ENCODE peak calls at places on chromosomes 7 and 10, in five cellular contexts. One of them, this sample, is unnamed.

GRCh38 chr10:96267234-96267705 is 4.1 kb downstream of the BLNK start:
- DNase-seq in astrocyte of the cerebellum: no peak
- DNase-seq in GM10248: no peak
- DNase-seq in right lobe of liver: no peak
- DNase-seq in colonic mucosa: peak
- DNase-seq in this sample: no peak

GRCh38 chr7:22205631-22206030 is 151.3 kb downstream of the RAPGEF5 start:
- DNase-seq in GM10248: no peak
- DNase-seq in astrocyte of the cerebellum: no peak
- DNase-seq in colonic mucosa: no peak
- DNase-seq in right lobe of liver: no peak
- DNase-seq in this sample: no peak

GRCh38 chr10:103792547-103792946 is 62.8 kb downstream of the SH3PXD2A start:
- DNase-seq in right lobe of liver: peak
- DNase-seq in GM10248: no peak
- DNase-seq in astrocyte of the cerebellum: no peak
- DNase-seq in colonic mucosa: no peak
- DNase-seq in this sample: no peak

GRCh38 chr7:151665363-151665762 is 145.7 kb upstream of the RHEB start:
- DNase-seq in colonic mucosa: no peak
- DNase-seq in right lobe of liver: no peak
- DNase-seq in astrocyte of the cerebellum: peak
- DNase-seq in GM10248: no peak
- DNase-seq in this sample: peak

GRCh38 chr7:136513744-136514143 is 354.7 kb upstream of the CHRM2 start:
- DNase-seq in GM10248: no peak
- DNase-seq in colonic mucosa: no peak
- DNase-seq in right lobe of liver: no peak
- DNase-seq in astrocyte of the cerebellum: no peak
- DNase-seq in this sample: no peak

GRCh38 chr7:19143930-19144574 is 1.2 kb downstream of the FERD3L start:
- DNase-seq in GM10248: no peak
- DNase-seq in right lobe of liver: no peak
- DNase-seq in colonic mucosa: no peak
- DNase-seq in astrocyte of the cerebellum: no peak
- DNase-seq in this sample: no peak

GRCh38 chr7:39186131-39186530 is 208.4 kb downstream of the POU6F2 start:
- DNase-seq in right lobe of liver: no peak
- DNase-seq in astrocyte of the cerebellum: no peak
- DNase-seq in colonic mucosa: no peak
- DNase-seq in GM10248: no peak
- DNase-seq in this sample: no peak

GRCh38 chr10:97948822-97949221 is 81.6 kb downstream of the CRTAC1 start:
- DNase-seq in GM10248: no peak
- DNase-seq in right lobe of liver: no peak
- DNase-seq in astrocyte of the cerebellum: no peak
- DNase-seq in colonic mucosa: no peak
- DNase-seq in this sample: no peak

GRCh38 chr10:16440396-16441105 is 3.7 kb downstream of the PTER start:
- DNase-seq in colonic mucosa: peak
- DNase-seq in GM10248: no peak
- DNase-seq in astrocyte of the cerebellum: no peak
- DNase-seq in right lobe of liver: no peak
- DNase-seq in this sample: no peak

GRCh38 chr10:50594012-50594411 is 29.7 kb downstream of the SGMS1 start:
- DNase-seq in GM10248: no peak
- DNase-seq in astrocyte of the cerebellum: peak
- DNase-seq in right lobe of liver: no peak
- DNase-seq in colonic mucosa: no peak
- DNase-seq in this sample: peak

GRCh38 chr10:24908793-24909423 is 43.5 kb downstream of the PRTFDC1 start:
- DNase-seq in GM10248: no peak
- DNase-seq in astrocyte of the cerebellum: no peak
- DNase-seq in right lobe of liver: no peak
- DNase-seq in colonic mucosa: no peak
- DNase-seq in this sample: peak

GRCh38 chr10:717458-717857 is 28.0 kb upstream of the DIP2C start:
- DNase-seq in astrocyte of the cerebellum: no peak
- DNase-seq in GM10248: no peak
- DNase-seq in colonic mucosa: no peak
- DNase-seq in right lobe of liver: no peak
- DNase-seq in this sample: no peak

GRCh38 chr10:79608505-79609375 is 2.0 kb upstream of the SFTPA1 start:
- DNase-seq in colonic mucosa: peak
- DNase-seq in GM10248: peak
- DNase-seq in astrocyte of the cerebellum: no peak
- DNase-seq in right lobe of liver: no peak
- DNase-seq in this sample: no peak

GRCh38 chr7:133570321-133570720 is 317.4 kb downstream of the EXOC4 start:
- DNase-seq in astrocyte of the cerebellum: no peak
- DNase-seq in GM10248: no peak
- DNase-seq in right lobe of liver: no peak
- DNase-seq in colonic mucosa: no peak
- DNase-seq in this sample: no peak

GRCh38 chr7:134427896-134428295 is 31.0 kb downstream of the AKR1B1 start:
- DNase-seq in astrocyte of the cerebellum: peak
- DNase-seq in colonic mucosa: no peak
- DNase-seq in GM10248: no peak
- DNase-seq in right lobe of liver: no peak
- DNase-seq in this sample: peak

GRCh38 chr7:31003721-31004120 is 40.0 kb downstream of the GHRHR start:
- DNase-seq in right lobe of liver: no peak
- DNase-seq in GM10248: no peak
- DNase-seq in astrocyte of the cerebellum: no peak
- DNase-seq in colonic mucosa: no peak
- DNase-seq in this sample: no peak

GRCh38 chr7:116511552-116512523 is 12.3 kb downstream of the CAV2 start:
- DNase-seq in right lobe of liver: no peak
- DNase-seq in GM10248: peak
- DNase-seq in colonic mucosa: peak
- DNase-seq in astrocyte of the cerebellum: no peak
- DNase-seq in this sample: no peak

GRCh38 chr7:131145026-131145425 is 182.7 kb upstream of the MKLN1 start:
- DNase-seq in GM10248: no peak
- DNase-seq in astrocyte of the cerebellum: no peak
- DNase-seq in right lobe of liver: no peak
- DNase-seq in colonic mucosa: no peak
- DNase-seq in this sample: no peak

GRCh38 chr10:130411496-130412070 is 275.4 kb downstream of the GLRX3 start:
- DNase-seq in colonic mucosa: no peak
- DNase-seq in astrocyte of the cerebellum: no peak
- DNase-seq in GM10248: no peak
- DNase-seq in right lobe of liver: no peak
- DNase-seq in this sample: no peak

GRCh38 chr7:123665157-123665556 is 9.5 kb downstream of the LMOD2 start:
- DNase-seq in GM10248: no peak
- DNase-seq in colonic mucosa: no peak
- DNase-seq in right lobe of liver: no peak
- DNase-seq in astrocyte of the cerebellum: no peak
- DNase-seq in this sample: no peak

GRCh38 chr10:49237985-49238384 is 49.8 kb upstream of the TMEM273 start:
- DNase-seq in colonic mucosa: no peak
- DNase-seq in astrocyte of the cerebellum: no peak
- DNase-seq in GM10248: no peak
- DNase-seq in right lobe of liver: no peak
- DNase-seq in this sample: no peak

GRCh38 chr7:35752727-35753126 is 48.1 kb upstream of the SEPTIN7 start:
- DNase-seq in astrocyte of the cerebellum: no peak
- DNase-seq in right lobe of liver: no peak
- DNase-seq in GM10248: no peak
- DNase-seq in colonic mucosa: no peak
- DNase-seq in this sample: no peak

GRCh38 chr10:11553773-11554381 is 57.6 kb downstream of the USP6NL start:
- DNase-seq in colonic mucosa: no peak
- DNase-seq in GM10248: peak
- DNase-seq in astrocyte of the cerebellum: no peak
- DNase-seq in right lobe of liver: no peak
- DNase-seq in this sample: no peak

GRCh38 chr10:128557149-128557548 is 430.9 kb upstream of the MKI67 start:
- DNase-seq in astrocyte of the cerebellum: no peak
- DNase-seq in right lobe of liver: no peak
- DNase-seq in colonic mucosa: no peak
- DNase-seq in GM10248: no peak
- DNase-seq in this sample: no peak
- TF ChIP-seq CTCF in astrocyte of the cerebellum: no peak
- TF ChIP-seq CTCF in right lobe of liver: no peak
- TF ChIP-seq CTCF in colonic mucosa: no peak
- TF ChIP-seq CTCF in GM10248: no peak
- TF ChIP-seq CTCF in this sample: no peak

DNA sequence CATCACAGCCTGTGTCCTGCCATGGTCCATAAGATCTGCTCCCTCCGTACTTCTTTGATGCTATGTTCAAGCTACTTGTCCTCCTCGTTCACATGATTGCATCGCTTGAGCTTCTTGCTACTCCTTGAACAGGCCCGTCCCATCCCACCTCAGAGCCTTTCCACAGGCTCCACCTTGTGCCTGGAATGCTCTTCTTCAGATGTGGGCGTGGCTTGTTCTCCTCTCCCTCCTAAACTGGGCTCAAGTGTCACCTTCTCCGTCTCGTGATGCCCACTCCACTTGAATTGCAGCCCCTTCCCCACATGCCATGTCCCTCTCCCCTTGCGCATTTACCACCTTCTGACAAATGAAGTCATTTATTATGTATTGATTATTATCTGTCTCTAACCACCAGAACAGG is 124.5 kb downstream of the PLPP4 start:
- DNase-seq in right lobe of liver: no peak
- DNase-seq in astrocyte of the cerebellum: no peak
- DNase-seq in colonic mucosa: no peak
- DNase-seq in GM10248: no peak
- DNase-seq in this sample: no peak
- TF ChIP-seq CTCF in right lobe of liver: no peak
- TF ChIP-seq CTCF in astrocyte of the cerebellum: no peak
- TF ChIP-seq CTCF in colonic mucosa: no peak
- TF ChIP-seq CTCF in GM10248: no peak
- TF ChIP-seq CTCF in this sample: no peak

DNA sequence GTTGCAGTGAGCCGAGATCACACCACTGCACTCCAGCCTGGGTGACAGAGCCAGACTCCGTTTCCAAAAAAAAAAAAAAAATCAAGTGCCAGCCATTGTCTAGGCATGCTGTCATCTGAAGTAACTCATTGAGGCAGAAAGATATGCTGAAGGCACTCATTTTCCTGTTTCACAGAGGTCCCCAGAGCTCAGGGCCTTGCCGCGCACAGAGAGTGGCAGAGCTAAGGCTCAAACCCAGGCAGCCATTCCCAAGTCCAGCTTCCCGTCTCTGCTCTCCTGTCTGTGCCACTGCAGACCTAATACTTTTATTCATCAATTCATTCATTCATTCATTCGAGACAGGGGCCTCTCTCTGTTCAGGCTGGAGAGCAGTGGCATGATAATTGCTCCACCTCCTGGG is 3.5 kb downstream of the GRIFIN start:
- DNase-seq in GM10248: no peak
- DNase-seq in right lobe of liver: no peak
- DNase-seq in colonic mucosa: no peak
- DNase-seq in astrocyte of the cerebellum: no peak
- DNase-seq in this sample: no peak
- TF ChIP-seq CTCF in GM10248: no peak
- TF ChIP-seq CTCF in right lobe of liver: no peak
- TF ChIP-seq CTCF in colonic mucosa: no peak
- TF ChIP-seq CTCF in astrocyte of the cerebellum: no peak
- TF ChIP-seq CTCF in this sample: no peak

GRCh38 chr10:5448333-5449048 is 36.1 kb downstream of the NET1 start:
- DNase-seq in right lobe of liver: no peak
- DNase-seq in colonic mucosa: no peak
- DNase-seq in GM10248: no peak
- DNase-seq in astrocyte of the cerebellum: no peak
- DNase-seq in this sample: no peak

GRCh38 chr10:5449227-5449626 is 36.9 kb downstream of the NET1 start:
- DNase-seq in right lobe of liver: no peak
- DNase-seq in colonic mucosa: no peak
- DNase-seq in astrocyte of the cerebellum: no peak
- DNase-seq in GM10248: no peak
- DNase-seq in this sample: no peak

GRCh38 chr10:5450605-5451384 is 38.4 kb downstream of the NET1 start:
- DNase-seq in GM10248: no peak
- DNase-seq in right lobe of liver: no peak
- DNase-seq in astrocyte of the cerebellum: no peak
- DNase-seq in colonic mucosa: no peak
- DNase-seq in this sample: no peak

GRCh38 chr10:5447611-5448071 is 35.3 kb downstream of the NET1 start:
- DNase-seq in colonic mucosa: no peak
- DNase-seq in GM10248: no peak
- DNase-seq in right lobe of liver: no peak
- DNase-seq in astrocyte of the cerebellum: no peak
- DNase-seq in this sample: no peak

GRCh38 chr10:5449823-5450222 is 37.5 kb downstream of the NET1 start:
- DNase-seq in right lobe of liver: no peak
- DNase-seq in colonic mucosa: no peak
- DNase-seq in astrocyte of the cerebellum: no peak
- DNase-seq in GM10248: no peak
- DNase-seq in this sample: no peak
- TF ChIP-seq CTCF in right lobe of liver: no peak
- TF ChIP-seq CTCF in colonic mucosa: no peak
- TF ChIP-seq CTCF in astrocyte of the cerebellum: peak
- TF ChIP-seq CTCF in GM10248: no peak
- TF ChIP-seq CTCF in this sample: peak

DNA sequence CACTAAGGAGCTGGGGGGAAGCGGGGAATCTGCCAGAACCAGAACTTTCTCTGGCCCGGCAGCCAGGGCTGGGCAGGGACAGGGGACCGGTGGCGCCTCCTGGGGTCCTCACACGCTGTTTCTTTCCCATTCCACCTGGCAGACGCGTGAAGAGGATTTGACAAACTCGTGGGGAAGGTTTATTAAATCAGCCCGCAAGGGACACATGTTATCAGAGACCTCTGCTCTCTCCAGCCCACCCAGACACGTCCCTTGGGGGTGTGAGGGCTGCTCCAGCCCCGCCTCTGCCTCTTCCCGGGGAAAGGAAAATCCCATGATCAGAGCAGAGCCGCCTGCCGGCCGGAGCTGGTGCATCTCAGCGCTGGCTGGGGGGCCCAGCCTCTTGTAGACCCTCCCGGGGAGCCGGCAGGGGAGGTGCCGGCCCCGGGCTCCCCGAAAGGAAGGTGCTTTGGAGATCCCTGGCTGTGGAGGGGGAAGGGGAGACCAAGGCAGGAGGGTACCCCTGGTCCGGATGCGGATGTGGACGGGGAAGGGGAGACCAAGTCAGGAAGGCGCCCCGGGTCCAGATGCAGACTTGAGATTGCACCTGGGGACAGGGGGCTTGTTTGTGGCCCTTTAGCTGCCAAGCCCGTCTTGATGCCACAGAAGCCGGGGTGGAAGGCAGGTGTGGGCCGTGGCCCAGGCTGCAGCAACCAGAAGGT is 142.8 kb downstream of the ELFN1 start:
- DNase-seq in right lobe of liver: no peak
- DNase-seq in astrocyte of the cerebellum: no peak
- DNase-seq in GM10248: no peak
- DNase-seq in colonic mucosa: no peak
- DNase-seq in this sample: no peak
- TF ChIP-seq CTCF in right lobe of liver: no peak
- TF ChIP-seq CTCF in astrocyte of the cerebellum: peak
- TF ChIP-seq CTCF in GM10248: no peak
- TF ChIP-seq CTCF in colonic mucosa: no peak
- TF ChIP-seq CTCF in this sample: no peak